ENCODE peak calls at places on chromosomes 5 and 9, in eight cellular contexts. X is GM06990, H is endothelial cell of umbilical vein, W is midbrain, Q is left cardiac atrium, I is mesenchymal stem cell, U is naive B cell, J is neuronal stem cell. F is an unnamed sample.

GRCh38 chr5:142735323-142736246 is 34.6 kb upstream of the ARHGAP26 start:
- DNase-seq in X (no peak), H (no peak), W (no peak), Q (no peak), I (no peak), U (no peak), J (no peak), F (peak)

GRCh38 chr5:1502046-1502736 is 21.6 kb downstream of the LPCAT1 start:
- DNase-seq in X (peak), H (no peak), W (no peak), Q (peak), I (no peak), U (peak), J (no peak), F (peak)

GRCh38 chr9:38067611-38067891 is 1.5 kb downstream of the SHB start:
- DNase-seq in X (no peak), H (no peak), W (no peak), Q (peak), I (no peak), U (no peak), J (no peak), F (peak)

GRCh38 chr9:78613006-78613405 is 316.1 kb downstream of the PSAT1 start:
- DNase-seq in X (no peak), H (no peak), W (no peak), Q (no peak), I (no peak), U (no peak), J (no peak), F (no peak)

GRCh38 chr9:15389173-15389572 is 33.5 kb upstream of the SNAPC3 start:
- DNase-seq in X (no peak), H (no peak), W (no peak), Q (no peak), I (no peak), U (no peak), J (no peak), F (no peak)

GRCh38 chr5:157949520-157949919 is 90.6 kb upstream of the CLINT1 start:
- DNase-seq in X (no peak), H (no peak), W (no peak), Q (no peak), I (no peak), U (no peak), J (no peak), F (no peak)

GRCh38 chr5:112338681-112339337 is 80.3 kb downstream of the EPB41L4A start:
- DNase-seq in X (no peak), H (peak), W (peak), Q (no peak), I (peak), U (no peak), J (no peak), F (no peak)

GRCh38 chr9:95171596-95171995 is 145.9 kb downstream of the FANCC start:
- DNase-seq in X (no peak), H (peak), W (no peak), Q (no peak), I (peak), U (no peak), J (no peak), F (no peak)

GRCh38 chr9:130714586-130715110 is 21.1 kb downstream of the EXOSC2 start:
- DNase-seq in X (no peak), H (peak), W (no peak), Q (no peak), I (peak), U (no peak), J (no peak), F (no peak)